ENCODE peak calls at places on chromosomes 5 and 9, in ten cellular contexts. R is kidney glomerular epithelial cell; J is nucleus accumbens; F is left lung; W is stimulated activated CD4-positive, alpha-beta T cell treated with anti-CD3 and anti-CD28 coated beads, Interleukin-4, amount 100 ng/mL, for 24 hours; I is breast epithelium; T is T-helper 9 cell; Q is T-helper 2 cell; M is ACHN; B is OCI-LY7. S is an unnamed sample.
A peak's percentile ranks its signal among the peaks of the same experiment; 100 is the strongest.

GRCh38 chr5:10563940-10564837 is at the start of gene ANKRD33B:
- DNase-seq in R (peak; percentile 58), J (peak; percentile 29), F (peak; percentile 92), W (peak; percentile 78), I (no peak), T (peak; percentile 66), Q (peak; percentile 65), M (peak; percentile 79), B (peak; percentile 91), S (peak; percentile 80)

GRCh38 chr5:148641735-148642134 is 12.6 kb downstream of the HTR4 start:
- DNase-seq in R (no peak), J (no peak), F (no peak), W (no peak), I (no peak), T (no peak), Q (no peak), M (no peak), B (no peak), S (no peak)

GRCh38 chr5:132458226-132458560 is 32.4 kb downstream of the IRF1 start:
- DNase-seq in R (no peak), J (no peak), F (no peak), W (no peak), I (no peak), T (no peak), Q (no peak), M (no peak), B (no peak), S (no peak)

GRCh38 chr9:78130853-78131252 is 99.2 kb upstream of the GNAQ start:
- DNase-seq in R (no peak), J (no peak), F (no peak), W (no peak), I (no peak), T (no peak), Q (no peak), M (no peak), B (no peak), S (no peak)

GRCh38 chr5:105817416-105817815 is 1853.3 kb downstream of the EFNA5 start:
- DNase-seq in R (no peak), J (no peak), F (no peak), W (no peak), I (no peak), T (no peak), Q (no peak), M (no peak), B (no peak), S (no peak)

GRCh38 chr5:32042571-32042970 is 131.5 kb downstream of the GOLPH3 start:
- DNase-seq in R (peak; percentile 44), J (no peak), F (no peak), W (no peak), I (no peak), T (no peak), Q (no peak), M (no peak), B (no peak), S (no peak)

GRCh38 chr9:22037954-22038690 is 29.0 kb upstream of the CDKN2B start:
- DNase-seq in R (no peak), J (no peak), F (no peak), W (no peak), I (no peak), T (no peak), Q (no peak), M (peak; percentile 39), B (peak; percentile 60), S (no peak)

GRCh38 chr5:32852535-32852934 is 141.4 kb downstream of the NPR3 start:
- DNase-seq in R (peak; percentile 98), J (no peak), F (no peak), W (no peak), I (no peak), T (no peak), Q (no peak), M (peak; percentile 45), B (no peak), S (no peak)

GRCh38 chr9:106864533-106865143 is 1.7 kb downstream of the ZNF462 start:
- DNase-seq in R (peak; percentile 34), J (peak; percentile 72), F (peak; percentile 31), W (no peak), I (no peak), T (no peak), Q (no peak), M (peak; percentile 36), B (no peak), S (no peak)

GRCh38 chr9:17613723-17614122 is 34.9 kb downstream of the SH3GL2 start:
- DNase-seq in R (no peak), J (no peak), F (no peak), W (no peak), I (no peak), T (no peak), Q (no peak), M (no peak), B (no peak), S (no peak)

GRCh38 chr5:80976985-80977384 is 16.8 kb downstream of the RASGRF2 start:
- DNase-seq in R (no peak), J (no peak), F (no peak), W (no peak), I (no peak), T (no peak), Q (no peak), M (no peak), B (no peak), S (no peak)

GRCh38 chr5:53112909-53113308 is 3.4 kb upstream of the MOCS2 start:
- DNase-seq in R (no peak), J (no peak), F (no peak), W (no peak), I (no peak), T (no peak), Q (no peak), M (no peak), B (no peak), S (no peak)

GRCh38 chr5:52638732-52639131 is 149.0 kb upstream of the ITGA1 start:
- DNase-seq in R (no peak), J (no peak), F (no peak), W (no peak), I (no peak), T (no peak), Q (no peak), M (no peak), B (no peak), S (no peak)

GRCh38 chr9:95104966-95105365 is 212.5 kb downstream of the FANCC start:
- DNase-seq in R (no peak), J (no peak), F (no peak), W (no peak), I (no peak), T (no peak), Q (no peak), M (no peak), B (no peak), S (no peak)

GRCh38 chr5:21680661-21681060 is 1172.5 kb downstream of the CDH12 start:
- DNase-seq in R (no peak), J (no peak), F (no peak), W (no peak), I (no peak), T (no peak), Q (no peak), M (peak; percentile 2), B (no peak), S (no peak)

GRCh38 chr9:122192261-122192875 is 32.7 kb downstream of the MORN5 start:
- DNase-seq in R (no peak), J (no peak), F (no peak), W (no peak), I (no peak), T (no peak), Q (no peak), M (no peak), B (no peak), S (no peak)

GRCh38 chr5:135551593-135552447 is 16.1 kb upstream of the NEUROG1 start:
- DNase-seq in R (peak; percentile 78), J (peak; percentile 39), F (no peak), W (peak; percentile 53), I (peak; percentile 62), T (peak; percentile 19), Q (no peak), M (peak; percentile 67), B (peak; percentile 58), S (peak; percentile 47)

GRCh38 chr9:106632621-106633020 is 230.3 kb upstream of the ZNF462 start:
- DNase-seq in R (peak; percentile 4), J (no peak), F (no peak), W (no peak), I (no peak), T (no peak), Q (no peak), M (no peak), B (no peak), S (no peak)

GRCh38 chr9:96022445-96023031 is 147.0 kb downstream of the ERCC6L2 start:
- DNase-seq in R (no peak), J (peak; percentile 13), F (no peak), W (peak; percentile 17), I (no peak), T (no peak), Q (peak; percentile 21), M (no peak), B (no peak), S (no peak)

GRCh38 chr9:36864491-36865410 is 169.3 kb downstream of the PAX5 start:
- DNase-seq in R (no peak), J (no peak), F (peak; percentile 72), W (no peak), I (no peak), T (no peak), Q (no peak), M (no peak), B (peak; percentile 81), S (no peak)

GRCh38 chr9:70496244-70496643 is 81.8 kb upstream of the KLF9 start:
- DNase-seq in R (no peak), J (no peak), F (no peak), W (no peak), I (no peak), T (no peak), Q (no peak), M (no peak), B (no peak), S (no peak)

GRCh38 chr5:180437336-180437735 is 56.8 kb upstream of the CNOT6 start:
- DNase-seq in R (no peak), J (no peak), F (no peak), W (no peak), I (no peak), T (no peak), Q (no peak), M (no peak), B (no peak), S (no peak)

GRCh38 chr9:16626577-16627130 is 243.8 kb downstream of the BNC2 start:
- DNase-seq in R (peak; percentile 85), J (no peak), F (no peak), W (no peak), I (no peak), T (no peak), Q (no peak), M (peak; percentile 80), B (no peak), S (no peak)

GRCh38 chr5:129743541-129744187 is 4.2 kb upstream of the MINAR2 start:
- DNase-seq in R (no peak), J (no peak), F (no peak), W (no peak), I (no peak), T (no peak), Q (no peak), M (no peak), B (no peak), S (no peak)

GRCh38 chr5:17228833-17229291 is 11.4 kb downstream of the BASP1 start:
- DNase-seq in R (no peak), J (no peak), F (no peak), W (no peak), I (no peak), T (no peak), Q (no peak), M (no peak), B (no peak), S (no peak)

GRCh38 chr5:179817071-179817840 is 3.4 kb upstream of the SQSTM1 start:
- DNase-seq in R (no peak), J (no peak), F (peak; percentile 90), W (no peak), I (no peak), T (no peak), Q (no peak), M (no peak), B (no peak), S (no peak)

GRCh38 chr9:18385676-18386075 is 88.3 kb upstream of the ADAMTSL1 start:
- DNase-seq in R (no peak), J (no peak), F (no peak), W (no peak), I (no peak), T (no peak), Q (no peak), M (no peak), B (no peak), S (no peak)

GRCh38 chr5:38543886-38544285 is 12.6 kb downstream of the LIFR start:
- DNase-seq in R (no peak), J (no peak), F (no peak), W (no peak), I (no peak), T (no peak), Q (no peak), M (no peak), B (no peak), S (no peak)

S was measured in GM12892.